ENCODE peak calls at places on chromosomes 13 and 19, in ten cellular contexts. One of them, this sample, is unnamed.
A peak's percentile ranks its signal among the peaks of the same experiment; 100 is the strongest.

GRCh38 chr13:114043421-114044053 is 69.7 kb upstream of the C13orf46 start:
- DNase-seq in H9: peak; percentile 86
- DNase-seq in LNCaP clone FGC: peak; percentile 69
- DNase-seq in CD4-positive, alpha-beta T cell: no peak
- DNase-seq in AG09309: no peak
- DNase-seq in progenitor cell of endocrine pancreas: no peak
- DNase-seq in lower leg skin: peak; percentile 62
- DNase-seq in cardiac muscle cell: peak; percentile 96
- DNase-seq in fibroblast of mammary gland: peak; percentile 99
- DNase-seq in dorsolateral prefrontal cortex: no peak
- DNase-seq in this sample: no peak

GRCh38 chr13:93413972-93414717 is 187.5 kb downstream of the GPC6 start:
- DNase-seq in CD4-positive, alpha-beta T cell: no peak
- DNase-seq in AG09309: no peak
- DNase-seq in fibroblast of mammary gland: peak; percentile 33
- DNase-seq in lower leg skin: no peak
- DNase-seq in cardiac muscle cell: peak; percentile 57
- DNase-seq in progenitor cell of endocrine pancreas: no peak
- DNase-seq in dorsolateral prefrontal cortex: no peak
- DNase-seq in LNCaP clone FGC: no peak
- DNase-seq in H9: no peak
- DNase-seq in this sample: no peak

GRCh38 chr13:74920945-74921725 is 560.8 kb downstream of the TBC1D4 start:
- DNase-seq in AG09309: no peak
- DNase-seq in cardiac muscle cell: no peak
- DNase-seq in H9: no peak
- DNase-seq in CD4-positive, alpha-beta T cell: no peak
- DNase-seq in LNCaP clone FGC: no peak
- DNase-seq in progenitor cell of endocrine pancreas: no peak
- DNase-seq in dorsolateral prefrontal cortex: no peak
- DNase-seq in lower leg skin: no peak
- DNase-seq in fibroblast of mammary gland: no peak
- DNase-seq in this sample: no peak

GRCh38 chr19:49554701-49555181 is 25.6 kb downstream of the NOSIP start:
- DNase-seq in cardiac muscle cell: peak; percentile 19
- DNase-seq in dorsolateral prefrontal cortex: no peak
- DNase-seq in progenitor cell of endocrine pancreas: no peak
- DNase-seq in fibroblast of mammary gland: no peak
- DNase-seq in lower leg skin: no peak
- DNase-seq in AG09309: no peak
- DNase-seq in LNCaP clone FGC: no peak
- DNase-seq in CD4-positive, alpha-beta T cell: peak; percentile 43
- DNase-seq in H9: no peak
- DNase-seq in this sample: no peak

GRCh38 chr13:77714119-77714755 is 16.8 kb downstream of the SLAIN1 start:
- DNase-seq in H9: no peak
- DNase-seq in CD4-positive, alpha-beta T cell: no peak
- DNase-seq in AG09309: no peak
- DNase-seq in dorsolateral prefrontal cortex: no peak
- DNase-seq in cardiac muscle cell: no peak
- DNase-seq in lower leg skin: no peak
- DNase-seq in fibroblast of mammary gland: no peak
- DNase-seq in progenitor cell of endocrine pancreas: no peak
- DNase-seq in LNCaP clone FGC: no peak
- DNase-seq in this sample: no peak

GRCh38 chr13:63843766-63844699 is 2428.4 kb upstream of the PCDH20 start:
- DNase-seq in H9: no peak
- DNase-seq in CD4-positive, alpha-beta T cell: no peak
- DNase-seq in dorsolateral prefrontal cortex: no peak
- DNase-seq in AG09309: no peak
- DNase-seq in LNCaP clone FGC: no peak
- DNase-seq in cardiac muscle cell: no peak
- DNase-seq in lower leg skin: no peak
- DNase-seq in fibroblast of mammary gland: no peak
- DNase-seq in progenitor cell of endocrine pancreas: no peak
- DNase-seq in this sample: peak; percentile 82

GRCh38 chr13:60150538-60150937 is 13.2 kb downstream of the DIAPH3 start:
- DNase-seq in cardiac muscle cell: no peak
- DNase-seq in progenitor cell of endocrine pancreas: no peak
- DNase-seq in fibroblast of mammary gland: no peak
- DNase-seq in CD4-positive, alpha-beta T cell: no peak
- DNase-seq in dorsolateral prefrontal cortex: no peak
- DNase-seq in lower leg skin: no peak
- DNase-seq in LNCaP clone FGC: no peak
- DNase-seq in H9: no peak
- DNase-seq in AG09309: no peak
- DNase-seq in this sample: no peak

GRCh38 chr13:91768746-91769145 is 370.3 kb downstream of the GPC5 start:
- DNase-seq in CD4-positive, alpha-beta T cell: no peak
- DNase-seq in dorsolateral prefrontal cortex: no peak
- DNase-seq in progenitor cell of endocrine pancreas: no peak
- DNase-seq in cardiac muscle cell: no peak
- DNase-seq in LNCaP clone FGC: no peak
- DNase-seq in fibroblast of mammary gland: no peak
- DNase-seq in AG09309: no peak
- DNase-seq in lower leg skin: no peak
- DNase-seq in H9: no peak
- DNase-seq in this sample: no peak

GRCh38 chr13:40158218-40158617 is 502.8 kb downstream of the COG6 start:
- DNase-seq in CD4-positive, alpha-beta T cell: no peak
- DNase-seq in LNCaP clone FGC: no peak
- DNase-seq in lower leg skin: no peak
- DNase-seq in cardiac muscle cell: peak; percentile 67
- DNase-seq in fibroblast of mammary gland: no peak
- DNase-seq in dorsolateral prefrontal cortex: no peak
- DNase-seq in H9: no peak
- DNase-seq in progenitor cell of endocrine pancreas: no peak
- DNase-seq in AG09309: no peak
- DNase-seq in this sample: no peak

GRCh38 chr13:43023244-43023931 is at the start of gene DNAJC15:
- DNase-seq in fibroblast of mammary gland: peak; percentile 87
- DNase-seq in H9: peak; percentile 59
- DNase-seq in progenitor cell of endocrine pancreas: peak; percentile 66
- DNase-seq in LNCaP clone FGC: no peak
- DNase-seq in dorsolateral prefrontal cortex: peak; percentile 59
- DNase-seq in CD4-positive, alpha-beta T cell: peak; percentile 78
- DNase-seq in lower leg skin: peak; percentile 85
- DNase-seq in AG09309: no peak
- DNase-seq in cardiac muscle cell: peak; percentile 86
- DNase-seq in this sample: peak; percentile 89

GRCh38 chr19:45515081-45515624 is 7.9 kb downstream of the VASP start:
- DNase-seq in dorsolateral prefrontal cortex: no peak
- DNase-seq in fibroblast of mammary gland: no peak
- DNase-seq in LNCaP clone FGC: no peak
- DNase-seq in H9: no peak
- DNase-seq in AG09309: no peak
- DNase-seq in cardiac muscle cell: no peak
- DNase-seq in lower leg skin: peak; percentile 56
- DNase-seq in CD4-positive, alpha-beta T cell: no peak
- DNase-seq in progenitor cell of endocrine pancreas: no peak
- DNase-seq in this sample: no peak

DNA sequence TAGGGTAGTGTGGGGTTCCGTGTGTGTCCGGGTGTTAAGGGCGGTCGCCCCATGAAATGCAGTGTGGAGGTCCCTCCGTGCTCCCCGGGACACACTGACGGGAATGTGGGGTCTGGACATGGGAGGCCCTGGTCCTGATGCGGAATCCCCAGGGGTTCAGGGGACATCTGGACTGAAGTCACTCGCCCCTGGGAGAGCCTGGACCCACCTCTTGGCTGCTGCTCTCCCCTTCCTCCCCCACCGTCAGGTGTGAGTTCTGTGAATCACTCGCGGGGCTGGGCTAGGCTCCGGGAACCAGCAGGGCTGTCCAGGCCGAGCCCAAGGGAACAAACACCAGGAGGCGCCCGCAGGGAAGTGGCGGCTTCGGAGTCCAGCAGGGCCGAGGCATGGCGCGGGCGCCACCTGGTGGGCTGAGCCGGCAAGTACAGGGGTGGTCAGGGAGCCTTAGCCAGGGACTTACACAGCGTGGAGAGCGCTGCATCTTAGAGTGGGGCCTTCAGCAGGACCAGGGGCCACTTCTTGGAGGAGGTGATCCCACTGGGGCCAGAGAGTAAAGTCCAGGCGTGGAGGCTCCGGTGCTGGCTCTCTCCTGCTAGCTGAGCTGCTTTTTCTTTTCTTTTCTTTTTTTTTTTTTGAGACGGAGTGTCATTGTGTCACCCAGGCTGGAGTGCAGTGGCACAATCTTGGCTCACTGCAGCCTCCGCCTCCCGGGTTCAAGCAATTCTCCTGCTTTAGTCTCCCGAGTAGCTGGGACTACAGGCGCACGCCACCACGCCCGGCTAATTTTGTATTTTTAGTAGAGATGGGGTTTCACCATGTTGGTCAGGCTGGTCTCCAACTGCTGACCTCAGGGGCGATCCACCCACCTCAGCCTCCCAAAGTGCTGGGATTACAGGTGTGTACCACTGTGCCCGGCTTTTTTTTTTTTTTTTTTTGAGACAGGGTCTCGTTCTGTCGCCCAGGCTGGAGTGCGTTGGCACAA is 20.1 kb downstream of the WTIP start:
- DNase-seq in lower leg skin: peak; percentile 87
- DNase-seq in fibroblast of mammary gland: peak; percentile 90
- DNase-seq in progenitor cell of endocrine pancreas: peak; percentile 96
- DNase-seq in AG09309: peak; percentile 55
- DNase-seq in CD4-positive, alpha-beta T cell: peak; percentile 72
- DNase-seq in LNCaP clone FGC: peak; percentile 63
- DNase-seq in H9: peak; percentile 95
- DNase-seq in cardiac muscle cell: peak; percentile 94
- DNase-seq in dorsolateral prefrontal cortex: peak; percentile 86
- DNase-seq in this sample: peak; percentile 98
- TF ChIP-seq CTCF in lower leg skin: peak; percentile 90
- TF ChIP-seq CTCF in fibroblast of mammary gland: peak; percentile 99
- TF ChIP-seq CTCF in progenitor cell of endocrine pancreas: peak; percentile 99
- TF ChIP-seq CTCF in AG09309: peak; percentile 100
- TF ChIP-seq CTCF in CD4-positive, alpha-beta T cell: peak; percentile 92
- TF ChIP-seq CTCF in LNCaP clone FGC: peak; percentile 100
- TF ChIP-seq CTCF in H9: peak; percentile 100
- TF ChIP-seq CTCF in cardiac muscle cell: peak; percentile 100
- TF ChIP-seq CTCF in dorsolateral prefrontal cortex: peak; percentile 99
- TF ChIP-seq CTCF in this sample: peak; percentile 99

GRCh38 chr19:11873762-11874161 is 13.8 kb upstream of the ZNF69 start:
- DNase-seq in H9: no peak
- DNase-seq in lower leg skin: no peak
- DNase-seq in cardiac muscle cell: no peak
- DNase-seq in progenitor cell of endocrine pancreas: no peak
- DNase-seq in fibroblast of mammary gland: no peak
- DNase-seq in CD4-positive, alpha-beta T cell: no peak
- DNase-seq in dorsolateral prefrontal cortex: no peak
- DNase-seq in AG09309: no peak
- DNase-seq in LNCaP clone FGC: no peak
- DNase-seq in this sample: no peak
- TF ChIP-seq CTCF in H9: no peak
- TF ChIP-seq CTCF in lower leg skin: no peak
- TF ChIP-seq CTCF in cardiac muscle cell: no peak
- TF ChIP-seq CTCF in progenitor cell of endocrine pancreas: no peak
- TF ChIP-seq CTCF in fibroblast of mammary gland: no peak
- TF ChIP-seq CTCF in CD4-positive, alpha-beta T cell: no peak
- TF ChIP-seq CTCF in dorsolateral prefrontal cortex: no peak
- TF ChIP-seq CTCF in AG09309: no peak
- TF ChIP-seq CTCF in LNCaP clone FGC: no peak
- TF ChIP-seq CTCF in this sample: no peak

GRCh38 chr19:680287-681028 is 4.3 kb downstream of the FSTL3 start:
- DNase-seq in AG09309: peak; percentile 88
- DNase-seq in progenitor cell of endocrine pancreas: peak; percentile 99
- DNase-seq in dorsolateral prefrontal cortex: peak; percentile 100
- DNase-seq in cardiac muscle cell: peak; percentile 99
- DNase-seq in fibroblast of mammary gland: peak; percentile 96
- DNase-seq in lower leg skin: peak; percentile 100
- DNase-seq in CD4-positive, alpha-beta T cell: peak; percentile 100
- DNase-seq in H9: peak; percentile 100
- DNase-seq in LNCaP clone FGC: peak; percentile 87
- DNase-seq in this sample: peak; percentile 100
- TF ChIP-seq CTCF in AG09309: no peak
- TF ChIP-seq CTCF in progenitor cell of endocrine pancreas: peak; percentile 57
- TF ChIP-seq CTCF in dorsolateral prefrontal cortex: peak; percentile 60
- TF ChIP-seq CTCF in cardiac muscle cell: peak; percentile 28
- TF ChIP-seq CTCF in fibroblast of mammary gland: no peak
- TF ChIP-seq CTCF in lower leg skin: no peak
- TF ChIP-seq CTCF in CD4-positive, alpha-beta T cell: no peak
- TF ChIP-seq CTCF in H9: peak; percentile 49
- TF ChIP-seq CTCF in LNCaP clone FGC: peak; percentile 72
- TF ChIP-seq CTCF in this sample: peak; percentile 59

GRCh38 chr19:47113446-47114348 is at the start of gene ZC3H4:
- DNase-seq in progenitor cell of endocrine pancreas: peak; percentile 88
- DNase-seq in AG09309: peak; percentile 65
- DNase-seq in fibroblast of mammary gland: peak; percentile 93
- DNase-seq in cardiac muscle cell: peak; percentile 96
- DNase-seq in LNCaP clone FGC: peak; percentile 54
- DNase-seq in lower leg skin: peak; percentile 95
- DNase-seq in dorsolateral prefrontal cortex: peak; percentile 88
- DNase-seq in CD4-positive, alpha-beta T cell: peak; percentile 95
- DNase-seq in H9: peak; percentile 94
- DNase-seq in this sample: peak; percentile 97
- TF ChIP-seq CTCF in progenitor cell of endocrine pancreas: no peak
- TF ChIP-seq CTCF in AG09309: no peak
- TF ChIP-seq CTCF in fibroblast of mammary gland: no peak
- TF ChIP-seq CTCF in cardiac muscle cell: no peak
- TF ChIP-seq CTCF in LNCaP clone FGC: no peak
- TF ChIP-seq CTCF in lower leg skin: no peak
- TF ChIP-seq CTCF in dorsolateral prefrontal cortex: no peak
- TF ChIP-seq CTCF in CD4-positive, alpha-beta T cell: no peak
- TF ChIP-seq CTCF in H9: no peak
- TF ChIP-seq CTCF in this sample: no peak

DNA sequence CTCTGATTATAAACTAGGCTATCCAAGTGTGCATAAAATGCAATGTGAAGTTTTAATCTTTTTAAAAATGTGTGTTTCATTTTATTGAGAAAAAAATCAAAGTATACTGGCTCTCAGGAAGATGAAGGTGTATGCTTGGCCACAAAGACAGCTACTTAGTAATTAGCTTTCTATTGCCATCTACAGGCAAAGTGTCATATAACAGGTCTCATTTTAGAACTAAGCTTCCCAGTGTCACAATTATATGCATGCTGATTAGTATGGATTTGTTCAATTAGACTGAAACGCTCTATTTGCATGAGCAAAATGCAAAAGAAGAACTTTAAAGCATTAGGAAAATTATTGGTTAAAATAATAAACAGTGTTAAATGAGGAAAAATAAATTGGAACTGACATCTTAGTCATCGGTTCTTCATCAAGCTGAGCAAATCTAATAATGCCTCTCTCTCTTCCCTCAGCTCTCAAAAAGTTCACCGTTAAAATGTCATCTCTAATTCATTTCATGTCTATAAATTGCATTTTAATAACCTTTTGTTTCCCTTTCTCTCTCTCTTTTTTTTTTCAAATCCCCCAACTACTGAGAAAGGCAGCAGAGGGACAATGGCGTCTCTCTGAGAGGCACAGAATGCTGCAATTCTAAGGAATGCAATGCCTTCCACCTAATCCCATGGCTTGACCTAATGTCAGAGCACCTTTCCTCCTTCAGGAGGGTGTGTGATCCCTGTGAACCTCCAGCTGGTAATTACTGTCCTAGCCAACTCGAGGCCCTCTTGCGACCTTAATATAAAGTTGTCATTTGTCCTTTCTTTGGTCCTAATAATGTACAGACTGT is 313.1 kb upstream of the MAB21L1 start:
- DNase-seq in cardiac muscle cell: peak; percentile 66
- DNase-seq in LNCaP clone FGC: no peak
- DNase-seq in H9: no peak
- DNase-seq in CD4-positive, alpha-beta T cell: no peak
- DNase-seq in dorsolateral prefrontal cortex: no peak
- DNase-seq in lower leg skin: no peak
- DNase-seq in progenitor cell of endocrine pancreas: no peak
- DNase-seq in AG09309: no peak
- DNase-seq in fibroblast of mammary gland: peak; percentile 64
- DNase-seq in this sample: no peak
- TF ChIP-seq CTCF in cardiac muscle cell: peak; percentile 66
- TF ChIP-seq CTCF in LNCaP clone FGC: peak; percentile 55
- TF ChIP-seq CTCF in H9: peak; percentile 72
- TF ChIP-seq CTCF in CD4-positive, alpha-beta T cell: no peak
- TF ChIP-seq CTCF in dorsolateral prefrontal cortex: peak; percentile 47
- TF ChIP-seq CTCF in lower leg skin: no peak
- TF ChIP-seq CTCF in progenitor cell of endocrine pancreas: peak; percentile 68
- TF ChIP-seq CTCF in AG09309: peak; percentile 44
- TF ChIP-seq CTCF in fibroblast of mammary gland: peak; percentile 65
- TF ChIP-seq CTCF in this sample: peak; percentile 75